ENCODE peak calls at places on chromosomes 11 and 22, in nine cellular contexts. I is neuronal stem cell; W is lung; C is adrenal gland; J is effector memory CD4-positive, alpha-beta T cell; S is stomach; Z is brain microvascular endothelial cell; D is colonic mucosa; G is pancreas. V is an unnamed sample.

GRCh38 chr11:66543263-66544107 is 2.4 kb downstream of the ZDHHC24 start:
- DNase-seq in C (peak; percentile 43), Z (peak; percentile 47), I (no peak), G (no peak), D (peak; percentile 35), S (peak; percentile 47), W (no peak), J (peak; percentile 39), V (peak; percentile 67)

GRCh38 chr11:66964495-66964894 is 6.3 kb upstream of the PC start:
- DNase-seq in D (no peak), I (no peak), W (no peak), S (no peak), Z (no peak), G (no peak), J (no peak), C (no peak), V (no peak)

GRCh38 chr22:26484360-26484706 is 656 bp downstream of the SRRD start:
- DNase-seq in W (no peak), D (no peak), J (peak; percentile 8), G (no peak), I (no peak), S (no peak), Z (no peak), C (no peak), V (peak; percentile 58)

GRCh38 chr11:6022954-6023353 is 7.6 kb downstream of the OR56A1 start:
- DNase-seq in G (peak; percentile 36), C (peak; percentile 33), D (no peak), S (no peak), J (no peak), Z (peak; percentile 3), W (no peak), I (peak; percentile 40), V (peak; percentile 15)

GRCh38 chr22:19062139-19062789 is 59.9 kb downstream of the DGCR2 start:
- DNase-seq in D (no peak), J (no peak), W (no peak), Z (no peak), C (peak; percentile 71), S (peak; percentile 52), I (no peak), G (peak; percentile 53), V (no peak)

GRCh38 chr11:92302766-92303165 is 78.1 kb downstream of the FAT3 start:
- DNase-seq in W (no peak), C (no peak), J (no peak), G (no peak), I (no peak), Z (no peak), D (no peak), S (no peak), V (no peak)

GRCh38 chr11:2419638-2420501 is 19.3 kb downstream of the TSSC4 start:
- DNase-seq in D (peak; percentile 81), J (peak; percentile 33), I (peak; percentile 69), C (peak; percentile 81), Z (peak; percentile 48), G (peak; percentile 83), W (peak; percentile 71), S (peak; percentile 84), V (peak; percentile 54)

GRCh38 chr22:17130199-17130598 is 9.0 kb upstream of the TMEM121B start:
- DNase-seq in J (no peak), W (no peak), G (no peak), I (no peak), C (no peak), S (no peak), Z (no peak), D (no peak), V (no peak)

GRCh38 chr22:45006101-45006872 is 3.5 kb downstream of the PHF21B start:
- DNase-seq in Z (no peak), D (no peak), I (peak; percentile 26), C (peak; percentile 33), S (no peak), J (no peak), G (no peak), W (no peak), V (no peak)

GRCh38 chr11:69376155-69377028 is 82.4 kb downstream of the MYEOV start:
- DNase-seq in W (no peak), J (no peak), D (peak; percentile 61), S (no peak), I (no peak), G (no peak), C (no peak), Z (no peak), V (no peak)

GRCh38 chr11:67117667-67118058 is 1.4 kb upstream of the KDM2A start:
- DNase-seq in I (no peak), W (no peak), J (peak; percentile 15), G (peak; percentile 28), C (peak; percentile 33), Z (no peak), S (no peak), D (peak; percentile 38), V (peak; percentile 66)

GRCh38 chr22:17562906-17563870 is at the start of gene SLC25A18:
- DNase-seq in Z (no peak), D (no peak), C (peak; percentile 44), J (no peak), W (no peak), I (peak; percentile 14), S (no peak), G (no peak), V (no peak)

GRCh38 chr22:42910221-42910942 is 53.3 kb upstream of the ARFGAP3 start:
- DNase-seq in W (no peak), Z (no peak), D (no peak), S (no peak), J (no peak), I (no peak), G (no peak), C (no peak), V (no peak)

GRCh38 chr11:70110538-70111055 is 32.5 kb downstream of the ANO1 start:
- DNase-seq in Z (no peak), D (no peak), J (no peak), G (no peak), I (no peak), C (no peak), S (no peak), W (no peak), V (no peak)

GRCh38 chr22:45064313-45065268 is 54.8 kb upstream of the PHF21B start:
- DNase-seq in W (no peak), S (no peak), J (no peak), G (no peak), I (no peak), D (no peak), Z (peak; percentile 73), C (peak; percentile 25), V (no peak)

GRCh38 chr11:108654994-108655631 is 9.8 kb upstream of the DDX10 start:
- DNase-seq in G (peak; percentile 56), W (no peak), Z (peak; percentile 49), J (no peak), D (peak; percentile 63), S (peak; percentile 44), I (no peak), C (peak; percentile 66), V (no peak)

GRCh38 chr22:40450651-40451050 is 80.3 kb downstream of the SGSM3 start:
- DNase-seq in Z (no peak), S (no peak), C (no peak), W (no peak), I (no peak), D (no peak), G (no peak), J (no peak), V (no peak)

GRCh38 chr11:45319077-45319476 is 32.9 kb upstream of the SYT13 start:
- DNase-seq in J (no peak), Z (no peak), W (no peak), S (no peak), D (no peak), C (no peak), G (no peak), I (no peak), V (no peak)

GRCh38 chr11:65425971-65426838 is 3.6 kb downstream of the NEAT1 start:
- DNase-seq in J (no peak), I (no peak), W (no peak), C (peak; percentile 30), D (no peak), G (no peak), S (peak; percentile 40), Z (peak; percentile 38), V (peak; percentile 76)
- H3K36me3 ChIP-seq in J (peaks cover 6% of the 10 kb centered on the region), I (peaks cover 74% of the 10 kb centered on the region), W (no peaks in the 10 kb centered on the region), C (no peaks in the 10 kb centered on the region), D (no peaks in the 10 kb centered on the region), G (no peaks in the 10 kb centered on the region), S (peaks cover 20% of the 10 kb centered on the region), Z (peaks cover 52% of the 10 kb centered on the region), V (peaks cover 6% of the 10 kb centered on the region)

GRCh38 chr11:117369521-117369920 is 41.9 kb downstream of the CEP164 start:
- DNase-seq in D (no peak), J (no peak), S (no peak), I (no peak), W (no peak), G (no peak), C (no peak), Z (no peak), V (no peak)

GRCh38 chr11:117361432-117361831 is 33.8 kb downstream of the CEP164 start:
- DNase-seq in G (no peak), D (no peak), C (no peak), J (no peak), W (no peak), S (no peak), I (no peak), Z (no peak), V (no peak)

GRCh38 chr11:117371453-117371852 is 43.8 kb downstream of the CEP164 start:
- DNase-seq in I (no peak), D (no peak), Z (no peak), J (no peak), S (no peak), W (no peak), C (no peak), G (no peak), V (no peak)

GRCh38 chr11:117366183-117366582 is 38.5 kb downstream of the CEP164 start:
- DNase-seq in D (no peak), Z (no peak), G (no peak), W (no peak), J (no peak), S (no peak), I (no peak), C (no peak), V (no peak)

GRCh38 chr11:117366875-117367274 is 39.2 kb downstream of the CEP164 start:
- DNase-seq in S (no peak), W (no peak), Z (no peak), C (no peak), J (no peak), D (no peak), I (no peak), G (no peak), V (no peak)
- H3K36me3 ChIP-seq in S (peaks cover 96% of the 10 kb centered on the region), W (peaks cover 8% of the 10 kb centered on the region), Z (peaks cover 47% of the 10 kb centered on the region), C (no peaks in the 10 kb centered on the region), J (peaks cover 22% of the 10 kb centered on the region), D (no peaks in the 10 kb centered on the region), I (peaks cover 81% of the 10 kb centered on the region), G (no peaks in the 10 kb centered on the region), V (peaks cover 13% of the 10 kb centered on the region)

GRCh38 chr11:133931449-133932060 is 25.2 kb downstream of the IGSF9B start:
- DNase-seq in G (no peak), I (no peak), S (no peak), C (no peak), Z (no peak), J (no peak), W (no peak), D (no peak), V (no peak)
- H3K36me3 ChIP-seq in G (no peaks in the 10 kb centered on the region), I (peaks cover 7% of the 10 kb centered on the region), S (no peaks in the 10 kb centered on the region), C (no peaks in the 10 kb centered on the region), Z (no peaks in the 10 kb centered on the region), J (peaks cover 12% of the 10 kb centered on the region), W (no peaks in the 10 kb centered on the region), D (no peaks in the 10 kb centered on the region), V (no peaks in the 10 kb centered on the region)

DNA sequence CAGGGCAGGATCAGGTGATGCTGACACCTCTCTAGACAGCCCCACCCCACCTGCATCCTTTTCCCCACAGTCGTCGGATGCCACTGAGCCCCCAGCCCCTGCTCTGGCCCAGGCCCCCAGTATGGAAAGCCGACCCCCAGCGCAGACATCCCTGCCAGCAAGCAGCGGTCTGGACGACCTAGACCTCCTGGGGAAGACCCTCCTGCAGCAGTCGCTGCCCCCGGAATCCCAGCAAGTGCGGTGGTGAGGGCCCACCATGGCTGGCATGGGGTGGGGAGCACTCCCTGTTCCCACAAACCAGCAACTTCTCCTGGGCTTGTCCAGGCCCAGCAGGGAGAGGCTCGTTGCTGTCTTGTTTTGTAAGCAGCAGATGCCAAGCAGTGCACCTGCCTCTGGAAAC is 9.5 kb upstream of the SH3BP1 start:
- DNase-seq in J (no peak), C (no peak), I (no peak), S (no peak), G (no peak), Z (no peak), W (no peak), D (no peak), V (no peak)
- H3K36me3 ChIP-seq in J (peaks cover 12% of the 10 kb centered on the region), C (no peaks in the 10 kb centered on the region), I (peaks cover 77% of the 10 kb centered on the region), S (peaks cover 72% of the 10 kb centered on the region), G (no peaks in the 10 kb centered on the region), Z (no peaks in the 10 kb centered on the region), W (no peaks in the 10 kb centered on the region), D (no peaks in the 10 kb centered on the region), V (no peaks in the 10 kb centered on the region)